ENCODE peak calls at places on chromosomes 3 and 15, in five cellular contexts. X is activated B cell treated with CpG ODN at 0.5 μM for 24 hours; H is GM19239; E is endothelial cell; M is naive thymus-derived CD8-positive, alpha-beta T cell. A is an unnamed sample.

GRCh38 chr3:187739125-187739560 is 6.1 kb downstream of the BCL6 start:
- DNase-seq in X (peak), M (no peak), E (peak), H (no peak), A (no peak)

GRCh38 chr3:47158208-47158607 is 5.7 kb downstream of the SETD2 start:
- DNase-seq in H (no peak), M (no peak), X (no peak), E (no peak), A (no peak)

GRCh38 chr3:55245391-55245790 is 241.7 kb downstream of the WNT5A start:
- DNase-seq in E (no peak), X (no peak), M (no peak), H (no peak), A (no peak)

GRCh38 chr3:169365993-169366915 is 297.3 kb downstream of the MECOM start:
- DNase-seq in M (no peak), E (no peak), H (no peak), X (no peak), A (no peak)

GRCh38 chr3:182979719-182980191 is 583 bp downstream of the DCUN1D1 start:
- DNase-seq in X (no peak), E (peak), H (no peak), M (peak), A (peak)

GRCh38 chr15:101371519-101371918 is 76.5 kb upstream of the SNRPA1 start:
- DNase-seq in H (no peak), M (no peak), E (no peak), X (no peak), A (no peak)

GRCh38 chr3:182713743-182714517 is 79.4 kb upstream of the ATP11B start:
- DNase-seq in H (no peak), X (no peak), M (peak), E (no peak), A (peak)

GRCh38 chr3:64917914-64918313 is 230.1 kb upstream of the ADAMTS9 start:
- DNase-seq in M (no peak), H (no peak), E (no peak), X (no peak), A (no peak)

GRCh38 chr3:194046995-194047681 is 88.8 kb upstream of the HES1 start:
- DNase-seq in E (no peak), M (no peak), X (no peak), H (no peak), A (peak)

GRCh38 chr3:190010486-190010885 is 110.2 kb downstream of the P3H2 start:
- DNase-seq in X (no peak), E (no peak), M (no peak), H (no peak), A (no peak)

GRCh38 chr3:36496734-36497133 is 116.4 kb downstream of the STAC start:
- DNase-seq in E (no peak), X (no peak), M (no peak), H (no peak), A (no peak)

GRCh38 chr3:81198766-81199165 is 562.7 kb downstream of the GBE1 start:
- DNase-seq in M (no peak), X (no peak), E (no peak), H (no peak), A (no peak)

GRCh38 chr15:93415576-93415975 is 326.6 kb upstream of the RGMA start:
- DNase-seq in X (no peak), M (no peak), E (no peak), H (no peak), A (no peak)

GRCh38 chr3:134485620-134486576 is at the start of the genes ANAPC13 and CEP63:
- DNase-seq in H (peak), X (peak), M (peak), E (peak), A (peak)

GRCh38 chr3:182740710-182741109 is 52.6 kb upstream of the ATP11B start:
- DNase-seq in H (no peak), M (no peak), E (no peak), X (no peak), A (no peak)

GRCh38 chr3:158768881-158769518 is 32.9 kb upstream of the MFSD1 start:
- DNase-seq in M (no peak), H (no peak), E (no peak), X (no peak), A (no peak)

GRCh38 chr15:65082303-65082958 is 5.9 kb downstream of the KBTBD13 start:
- DNase-seq in E (no peak), H (no peak), X (no peak), M (peak), A (peak)

GRCh38 chr3:127791221-127791913 is 30.9 kb downstream of the MGLL start:
- DNase-seq in E (no peak), M (peak), H (peak), X (no peak), A (peak)

GRCh38 chr3:72973786-72974185 is 22.8 kb upstream of the PPP4R2 start:
- DNase-seq in M (no peak), H (no peak), E (no peak), X (no peak), A (no peak)

GRCh38 chr3:197519801-197520211 is 36.0 kb downstream of the BDH1 start:
- DNase-seq in H (no peak), M (no peak), X (no peak), E (no peak), A (no peak)

GRCh38 chr15:48695088-48695834 is 49.8 kb upstream of the FBN1 start:
- DNase-seq in M (no peak), H (no peak), E (no peak), X (no peak), A (no peak)

GRCh38 chr3:115784739-115785571 is 161.6 kb downstream of the GAP43 start:
- DNase-seq in H (no peak), E (no peak), M (no peak), X (no peak), A (no peak)

GRCh38 chr3:126304704-126305103 is 52.5 kb downstream of the KLF15 start:
- DNase-seq in M (no peak), E (no peak), H (no peak), X (no peak), A (no peak)

GRCh38 chr15:40543631-40544294 is 21.1 kb downstream of the CCDC32 start:
- DNase-seq in X (no peak), H (no peak), M (no peak), E (no peak), A (no peak)

GRCh38 chr3:41001556-41001955 is 197.7 kb upstream of the CTNNB1 start:
- DNase-seq in X (no peak), H (no peak), E (no peak), M (no peak), A (no peak)

GRCh38 chr3:52774901-52775864 is 2.2 kb upstream of the ITIH1 start:
- DNase-seq in X (no peak), E (no peak), H (no peak), M (no peak), A (no peak)

GRCh38 chr15:77415450-77416448 is 4.2 kb downstream of the PEAK1 start:
- DNase-seq in X (no peak), M (no peak), H (no peak), E (no peak), A (no peak)

GRCh38 chr3:29850641-29851040 is 569.8 kb downstream of the RBMS3 start:
- DNase-seq in X (no peak), E (no peak), M (no peak), H (no peak), A (no peak)

GRCh38 chr15:100255644-100256043 is 86.1 kb downstream of the ADAMTS17 start:
- DNase-seq in H (no peak), E (no peak), M (no peak), X (no peak), A (no peak)

GRCh38 chr3:119524931-119525662 is 26.8 kb downstream of the TIMMDC1 start:
- DNase-seq in H (no peak), M (no peak), E (no peak), X (no peak), A (no peak)

GRCh38 chr3:122458992-122459391 is 43.1 kb upstream of the WDR5B start:
- DNase-seq in H (no peak), X (no peak), E (no peak), M (no peak), A (no peak)

GRCh38 chr3:194731496-194732073 is 45.9 kb downstream of the FAM43A start:
- DNase-seq in M (no peak), X (no peak), E (no peak), H (no peak), A (no peak)

GRCh38 chr3:111277226-111277625 is 205.6 kb downstream of the NECTIN3 start:
- DNase-seq in E (no peak), M (no peak), X (no peak), H (no peak), A (no peak)

GRCh38 chr3:4707324-4707723 is 214.2 kb downstream of the ITPR1 start:
- DNase-seq in H (no peak), E (no peak), M (no peak), X (no peak), A (no peak)

GRCh38 chr3:111712294-111713180 is 117.4 kb upstream of the ZBED2 start:
- DNase-seq in X (no peak), M (no peak), H (no peak), E (no peak), A (no peak)